ENCODE peak calls at places on chromosomes 7 and 10, in seven cellular contexts. One of them, this sample, is unnamed. For H3K9me3, the result is how much of the 10 kb centered on the place peaks cover.

GRCh38 chr10:519055-519715 is 170.3 kb downstream of the DIP2C start:
- DNase-seq in lower lobe of right lung: no peak
- DNase-seq in heart right ventricle: no peak
- DNase-seq in H9: no peak
- DNase-seq in PC-9: no peak
- DNase-seq in BE2C: no peak
- DNase-seq in colonic mucosa: no peak
- DNase-seq in this sample: peak

GRCh38 chr10:129605986-129606518 is 139.0 kb downstream of the MGMT start:
- DNase-seq in BE2C: no peak
- DNase-seq in H9: no peak
- DNase-seq in PC-9: no peak
- DNase-seq in heart right ventricle: no peak
- DNase-seq in lower lobe of right lung: no peak
- DNase-seq in colonic mucosa: no peak
- DNase-seq in this sample: no peak

GRCh38 chr10:75544381-75544780 is 113.0 kb downstream of the LRMDA start:
- DNase-seq in lower lobe of right lung: no peak
- DNase-seq in heart right ventricle: no peak
- DNase-seq in BE2C: no peak
- DNase-seq in colonic mucosa: no peak
- DNase-seq in H9: no peak
- DNase-seq in PC-9: no peak
- DNase-seq in this sample: no peak

GRCh38 chr7:129047761-129048160 is 7.2 kb downstream of the TNPO3 start:
- DNase-seq in lower lobe of right lung: no peak
- DNase-seq in heart right ventricle: no peak
- DNase-seq in BE2C: no peak
- DNase-seq in PC-9: no peak
- DNase-seq in colonic mucosa: no peak
- DNase-seq in H9: no peak
- DNase-seq in this sample: no peak

GRCh38 chr10:2660300-2660699 is 407.0 kb upstream of the PFKP start:
- DNase-seq in PC-9: no peak
- DNase-seq in H9: no peak
- DNase-seq in heart right ventricle: no peak
- DNase-seq in BE2C: no peak
- DNase-seq in colonic mucosa: no peak
- DNase-seq in lower lobe of right lung: no peak
- DNase-seq in this sample: no peak

GRCh38 chr7:23691320-23691719 is 11.3 kb downstream of the FAM221A start:
- DNase-seq in colonic mucosa: no peak
- DNase-seq in H9: no peak
- DNase-seq in lower lobe of right lung: no peak
- DNase-seq in heart right ventricle: no peak
- DNase-seq in BE2C: no peak
- DNase-seq in PC-9: peak
- DNase-seq in this sample: no peak

GRCh38 chr10:8138471-8138870 is 84.0 kb downstream of the GATA3 start:
- DNase-seq in H9: no peak
- DNase-seq in PC-9: peak
- DNase-seq in lower lobe of right lung: no peak
- DNase-seq in colonic mucosa: no peak
- DNase-seq in BE2C: no peak
- DNase-seq in heart right ventricle: no peak
- DNase-seq in this sample: no peak

GRCh38 chr7:31134246-31135188 is 82.4 kb downstream of the ADCYAP1R1 start:
- DNase-seq in PC-9: peak
- DNase-seq in colonic mucosa: peak
- DNase-seq in lower lobe of right lung: peak
- DNase-seq in H9: peak
- DNase-seq in BE2C: peak
- DNase-seq in heart right ventricle: peak
- DNase-seq in this sample: peak

GRCh38 chr7:114087674-114088539 is 169.1 kb upstream of the PPP1R3A start:
- DNase-seq in BE2C: no peak
- DNase-seq in PC-9: no peak
- DNase-seq in lower lobe of right lung: no peak
- DNase-seq in heart right ventricle: no peak
- DNase-seq in H9: peak
- DNase-seq in colonic mucosa: peak
- DNase-seq in this sample: no peak

GRCh38 chr7:47513741-47514241 is 68.1 kb downstream of the TNS3 start:
- DNase-seq in PC-9: no peak
- DNase-seq in H9: no peak
- DNase-seq in lower lobe of right lung: no peak
- DNase-seq in BE2C: no peak
- DNase-seq in colonic mucosa: peak
- DNase-seq in heart right ventricle: no peak
- DNase-seq in this sample: no peak

GRCh38 chr10:16689227-16689626 is 128.0 kb downstream of the RSU1 start:
- DNase-seq in H9: no peak
- DNase-seq in BE2C: no peak
- DNase-seq in PC-9: no peak
- DNase-seq in lower lobe of right lung: no peak
- DNase-seq in heart right ventricle: no peak
- DNase-seq in colonic mucosa: no peak
- DNase-seq in this sample: no peak

GRCh38 chr7:68319061-68319460 is 1279.2 kb upstream of the AUTS2 start:
- DNase-seq in PC-9: no peak
- DNase-seq in lower lobe of right lung: no peak
- DNase-seq in BE2C: no peak
- DNase-seq in H9: no peak
- DNase-seq in heart right ventricle: no peak
- DNase-seq in colonic mucosa: no peak
- DNase-seq in this sample: no peak

GRCh38 chr10:71268247-71268691 is 50.8 kb upstream of the SLC29A3 start:
- DNase-seq in lower lobe of right lung: no peak
- DNase-seq in BE2C: peak
- DNase-seq in H9: peak
- DNase-seq in colonic mucosa: no peak
- DNase-seq in PC-9: no peak
- DNase-seq in heart right ventricle: no peak
- DNase-seq in this sample: no peak

GRCh38 chr10:86346794-86347665 is 19.6 kb downstream of the GRID1 start:
- DNase-seq in PC-9: no peak
- DNase-seq in H9: no peak
- DNase-seq in colonic mucosa: no peak
- DNase-seq in BE2C: peak
- DNase-seq in lower lobe of right lung: peak
- DNase-seq in heart right ventricle: no peak
- DNase-seq in this sample: no peak

GRCh38 chr7:105219771-105220160 is 169.0 kb downstream of the SRPK2 start:
- DNase-seq in lower lobe of right lung: no peak
- DNase-seq in PC-9: peak
- DNase-seq in heart right ventricle: no peak
- DNase-seq in BE2C: no peak
- DNase-seq in H9: no peak
- DNase-seq in colonic mucosa: no peak
- DNase-seq in this sample: no peak

GRCh38 chr10:75469018-75469616 is 37.7 kb downstream of the LRMDA start:
- DNase-seq in heart right ventricle: no peak
- DNase-seq in BE2C: no peak
- DNase-seq in H9: no peak
- DNase-seq in PC-9: peak
- DNase-seq in lower lobe of right lung: no peak
- DNase-seq in colonic mucosa: peak
- DNase-seq in this sample: no peak

GRCh38 chr10:118045842-118046490 is 775 bp downstream of the RAB11FIP2 start:
- DNase-seq in heart right ventricle: no peak
- DNase-seq in PC-9: peak
- DNase-seq in H9: no peak
- DNase-seq in BE2C: peak
- DNase-seq in colonic mucosa: peak
- DNase-seq in lower lobe of right lung: peak
- DNase-seq in this sample: peak

GRCh38 chr7:74092964-74093339 is 9.3 kb downstream of the LIMK1 start:
- DNase-seq in colonic mucosa: no peak
- DNase-seq in H9: no peak
- DNase-seq in PC-9: no peak
- DNase-seq in lower lobe of right lung: peak
- DNase-seq in BE2C: peak
- DNase-seq in heart right ventricle: peak
- DNase-seq in this sample: no peak

GRCh38 chr10:42876476-42876875 is 93.9 kb downstream of the BMS1 start:
- DNase-seq in lower lobe of right lung: no peak
- DNase-seq in heart right ventricle: no peak
- DNase-seq in PC-9: no peak
- DNase-seq in H9: no peak
- DNase-seq in BE2C: no peak
- DNase-seq in colonic mucosa: no peak
- DNase-seq in this sample: no peak

GRCh38 chr10:98267894-98268693 is at the start of gene LOXL4:
- DNase-seq in heart right ventricle: peak
- DNase-seq in colonic mucosa: no peak
- DNase-seq in PC-9: no peak
- DNase-seq in lower lobe of right lung: no peak
- DNase-seq in H9: no peak
- DNase-seq in BE2C: peak
- DNase-seq in this sample: no peak

GRCh38 chr10:117255835-117256460 is 15.0 kb downstream of the SLC18A2 start:
- DNase-seq in colonic mucosa: no peak
- DNase-seq in PC-9: no peak
- DNase-seq in lower lobe of right lung: no peak
- DNase-seq in H9: no peak
- DNase-seq in heart right ventricle: no peak
- DNase-seq in BE2C: no peak
- DNase-seq in this sample: no peak

GRCh38 chr10:7211857-7212577 is 198.8 kb downstream of the SFMBT2 start:
- DNase-seq in heart right ventricle: no peak
- DNase-seq in H9: no peak
- DNase-seq in colonic mucosa: no peak
- DNase-seq in lower lobe of right lung: no peak
- DNase-seq in PC-9: no peak
- DNase-seq in BE2C: no peak
- DNase-seq in this sample: no peak

GRCh38 chr10:116715839-116716377 is 26.5 kb downstream of the HSPA12A start:
- DNase-seq in BE2C: no peak
- DNase-seq in colonic mucosa: no peak
- DNase-seq in lower lobe of right lung: no peak
- DNase-seq in H9: no peak
- DNase-seq in PC-9: no peak
- DNase-seq in heart right ventricle: no peak
- DNase-seq in this sample: no peak

GRCh38 chr10:45404087-45404769 is 30.2 kb downstream of the ALOX5 start:
- DNase-seq in heart right ventricle: no peak
- DNase-seq in PC-9: no peak
- DNase-seq in BE2C: no peak
- DNase-seq in lower lobe of right lung: peak
- DNase-seq in H9: no peak
- DNase-seq in colonic mucosa: no peak
- DNase-seq in this sample: no peak

GRCh38 chr10:99467236-99467999 is 37.0 kb upstream of the GOT1 start:
- DNase-seq in PC-9: no peak
- DNase-seq in colonic mucosa: no peak
- DNase-seq in H9: no peak
- DNase-seq in lower lobe of right lung: no peak
- DNase-seq in heart right ventricle: no peak
- DNase-seq in BE2C: no peak
- DNase-seq in this sample: no peak

GRCh38 chr10:11298116-11298515 is 280.4 kb downstream of the CELF2 start:
- DNase-seq in BE2C: no peak
- DNase-seq in lower lobe of right lung: no peak
- DNase-seq in PC-9: no peak
- DNase-seq in H9: no peak
- DNase-seq in heart right ventricle: no peak
- DNase-seq in colonic mucosa: no peak
- DNase-seq in this sample: no peak

GRCh38 chr7:3937564-3937963 is 636.5 kb downstream of the SDK1 start:
- DNase-seq in colonic mucosa: no peak
- DNase-seq in BE2C: no peak
- DNase-seq in heart right ventricle: no peak
- DNase-seq in PC-9: no peak
- DNase-seq in H9: no peak
- DNase-seq in lower lobe of right lung: no peak
- DNase-seq in this sample: no peak

GRCh38 chr10:131047501-131047900 is 264.0 kb downstream of the TCERG1L start:
- DNase-seq in H9: no peak
- DNase-seq in heart right ventricle: no peak
- DNase-seq in PC-9: no peak
- DNase-seq in colonic mucosa: no peak
- DNase-seq in BE2C: no peak
- DNase-seq in lower lobe of right lung: no peak
- DNase-seq in this sample: no peak

GRCh38 chr10:95560288-95561199 is 627 bp downstream of the SORBS1 start:
- DNase-seq in H9: peak
- DNase-seq in heart right ventricle: peak
- DNase-seq in colonic mucosa: peak
- DNase-seq in lower lobe of right lung: peak
- DNase-seq in BE2C: peak
- DNase-seq in PC-9: no peak
- DNase-seq in this sample: peak

GRCh38 chr10:89889610-89890009 is 188.2 kb downstream of the KIF20B start:
- DNase-seq in PC-9: no peak
- DNase-seq in colonic mucosa: no peak
- DNase-seq in H9: no peak
- DNase-seq in BE2C: no peak
- DNase-seq in lower lobe of right lung: no peak
- DNase-seq in heart right ventricle: no peak
- DNase-seq in this sample: no peak
- H3K9me3 ChIP-seq in PC-9: under half
- H3K9me3 ChIP-seq in colonic mucosa: under half
- H3K9me3 ChIP-seq in H9: under half
- H3K9me3 ChIP-seq in BE2C: under half
- H3K9me3 ChIP-seq in lower lobe of right lung: under half
- H3K9me3 ChIP-seq in heart right ventricle: under half
- H3K9me3 ChIP-seq in this sample: under half

GRCh38 chr7:36937754-36938551 is 213.7 kb upstream of the AOAH start:
- DNase-seq in H9: no peak
- DNase-seq in colonic mucosa: no peak
- DNase-seq in lower lobe of right lung: no peak
- DNase-seq in BE2C: no peak
- DNase-seq in heart right ventricle: no peak
- DNase-seq in PC-9: no peak
- DNase-seq in this sample: no peak
- TF ChIP-seq CTCF in H9: peak
- TF ChIP-seq CTCF in colonic mucosa: no peak
- TF ChIP-seq CTCF in lower lobe of right lung: no peak
- TF ChIP-seq CTCF in BE2C: peak
- TF ChIP-seq CTCF in heart right ventricle: no peak
- TF ChIP-seq CTCF in PC-9: peak
- TF ChIP-seq CTCF in this sample: no peak

DNA sequence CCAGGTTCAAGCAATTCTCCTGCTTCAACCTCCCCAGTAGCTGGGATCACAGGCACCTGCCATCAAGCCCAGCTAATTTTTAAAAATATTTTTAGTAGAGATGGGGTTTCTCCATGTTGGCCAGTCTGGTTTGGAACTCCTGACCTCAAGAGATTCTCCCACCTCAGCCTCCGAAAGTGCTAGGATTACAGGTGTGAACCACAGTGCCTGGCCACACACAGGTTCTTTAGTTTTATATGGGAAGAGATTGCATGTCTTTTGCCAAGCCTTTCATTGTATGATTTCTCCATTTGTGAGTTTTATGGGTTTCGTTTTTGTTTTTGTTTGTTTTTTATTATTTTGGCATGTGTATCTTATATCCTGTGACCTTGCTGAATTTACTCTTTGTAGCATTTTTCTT is 40.9 kb downstream of the C1GALT1 start:
- DNase-seq in colonic mucosa: no peak
- DNase-seq in H9: no peak
- DNase-seq in PC-9: no peak
- DNase-seq in heart right ventricle: no peak
- DNase-seq in lower lobe of right lung: no peak
- DNase-seq in BE2C: no peak
- DNase-seq in this sample: no peak
- H3K9me3 ChIP-seq in colonic mucosa: under half
- H3K9me3 ChIP-seq in H9: under half
- H3K9me3 ChIP-seq in PC-9: under half
- H3K9me3 ChIP-seq in heart right ventricle: under half
- H3K9me3 ChIP-seq in lower lobe of right lung: under half
- H3K9me3 ChIP-seq in BE2C: under half
- H3K9me3 ChIP-seq in this sample: under half

GRCh38 chr10:124917939-124918830 is 23.7 kb upstream of the ZRANB1 start:
- DNase-seq in BE2C: no peak
- DNase-seq in PC-9: peak
- DNase-seq in heart right ventricle: no peak
- DNase-seq in H9: no peak
- DNase-seq in lower lobe of right lung: no peak
- DNase-seq in colonic mucosa: peak
- DNase-seq in this sample: no peak
- TF ChIP-seq CTCF in BE2C: no peak
- TF ChIP-seq CTCF in PC-9: no peak
- TF ChIP-seq CTCF in heart right ventricle: no peak
- TF ChIP-seq CTCF in H9: no peak
- TF ChIP-seq CTCF in lower lobe of right lung: no peak
- TF ChIP-seq CTCF in colonic mucosa: no peak
- TF ChIP-seq CTCF in this sample: no peak

This sample was measured in ascending aorta.